ENCODE peak calls at places on chromosomes 3 and 15, in eight cellular contexts. Z, H, E, R, W, T, G and C are unnamed samples. For H3K4me1, the result is how much of the 10 kb centered on the place peaks cover.

GRCh38 chr3:98986073-98986472 is 84.6 kb upstream of the DCBLD2 start:
- DNase-seq in Z (no peak), H (no peak), E (peak), R (no peak), W (no peak), T (no peak), G (peak), C (no peak)

GRCh38 chr3:36812240-36812639 is 47.9 kb upstream of the DCLK3 start:
- DNase-seq in Z (no peak), H (no peak), E (no peak), R (no peak), W (no peak), T (no peak), G (no peak), C (no peak)

GRCh38 chr15:44468713-44469385 is 41.4 kb downstream of the CTDSPL2 start:
- DNase-seq in Z (no peak), H (peak), E (peak), R (no peak), W (no peak), T (no peak), G (no peak), C (no peak)

GRCh38 chr3:123632161-123632655 is 47.4 kb upstream of the HACD2 start:
- DNase-seq in Z (peak), H (no peak), E (peak), R (no peak), W (no peak), T (peak), G (no peak), C (no peak)

GRCh38 chr3:65831733-65832425 is 206.8 kb downstream of the MAGI1 start:
- DNase-seq in Z (no peak), H (peak), E (no peak), R (no peak), W (no peak), T (no peak), G (peak), C (no peak)

GRCh38 chr3:99128740-99129505 is 227.4 kb upstream of the DCBLD2 start:
- DNase-seq in Z (no peak), H (no peak), E (peak), R (no peak), W (no peak), T (no peak), G (no peak), C (no peak)

GRCh38 chr15:67180035-67180434 is 74.4 kb downstream of the AAGAB start:
- DNase-seq in Z (no peak), H (no peak), E (no peak), R (no peak), W (no peak), T (no peak), G (no peak), C (no peak)

GRCh38 chr3:111850481-111850880 is 8.6 kb upstream of the PHLDB2 start:
- DNase-seq in Z (no peak), H (no peak), E (peak), R (no peak), W (no peak), T (no peak), G (no peak), C (no peak)

GRCh38 chr15:59587085-59587826 is 24.3 kb upstream of the GCNT3 start:
- DNase-seq in Z (no peak), H (no peak), E (peak), R (no peak), W (no peak), T (no peak), G (no peak), C (no peak)

GRCh38 chr15:39582286-39582976 is 1.6 kb downstream of the THBS1 start:
- DNase-seq in Z (peak), H (no peak), E (no peak), R (no peak), W (no peak), T (peak), G (no peak), C (peak)

GRCh38 chr3:147113293-147114045 is 292.9 kb downstream of the ZIC4 start:
- DNase-seq in Z (no peak), H (no peak), E (no peak), R (no peak), W (no peak), T (no peak), G (no peak), C (no peak)

GRCh38 chr3:154850921-154851320 is 229.2 kb upstream of the MME start:
- DNase-seq in Z (no peak), H (no peak), E (no peak), R (no peak), W (no peak), T (no peak), G (no peak), C (no peak)

GRCh38 chr3:174439621-174440349 is 419.3 kb upstream of the NAALADL2 start:
- DNase-seq in Z (peak), H (no peak), E (peak), R (no peak), W (no peak), T (peak), G (peak), C (no peak)

GRCh38 chr3:195895900-195896360 is 12.4 kb downstream of the TNK2 start:
- DNase-seq in Z (peak), H (peak), E (peak), R (peak), W (peak), T (peak), G (no peak), C (no peak)

GRCh38 chr15:61049934-61050333 is 179.2 kb downstream of the RORA start:
- DNase-seq in Z (no peak), H (no peak), E (peak), R (no peak), W (no peak), T (no peak), G (peak), C (no peak)

GRCh38 chr3:142273501-142273900 is 48.1 kb upstream of the GK5 start:
- DNase-seq in Z (no peak), H (no peak), E (no peak), R (no peak), W (no peak), T (no peak), G (no peak), C (no peak)

GRCh38 chr3:170499562-170500156 is 81.0 kb downstream of the CLDN11 start:
- DNase-seq in Z (peak), H (peak), E (peak), R (no peak), W (no peak), T (no peak), G (peak), C (no peak)

GRCh38 chr3:8110966-8111798 is 390.4 kb upstream of the LMCD1 start:
- DNase-seq in Z (peak), H (peak), E (peak), R (peak), W (peak), T (no peak), G (peak), C (no peak)

GRCh38 chr3:47313341-47314055 is 30.8 kb downstream of the KLHL18 start:
- DNase-seq in Z (no peak), H (no peak), E (no peak), R (no peak), W (no peak), T (no peak), G (no peak), C (no peak)

GRCh38 chr3:73451276-73451973 is 173.3 kb downstream of the PDZRN3 start:
- DNase-seq in Z (no peak), H (no peak), E (no peak), R (no peak), W (no peak), T (no peak), G (no peak), C (no peak)

GRCh38 chr3:59608356-59608755 is 558.5 kb upstream of the CFAP20DC start:
- DNase-seq in Z (no peak), H (no peak), E (no peak), R (no peak), W (no peak), T (no peak), G (no peak), C (no peak)

GRCh38 chr3:53286727-53287412 is 31.0 kb upstream of the TKT start:
- DNase-seq in Z (no peak), H (no peak), E (no peak), R (no peak), W (no peak), T (no peak), G (no peak), C (no peak)

GRCh38 chr3:194637066-194637465 is 3.8 kb upstream of the TMEM44 start:
- DNase-seq in Z (no peak), H (no peak), E (no peak), R (no peak), W (no peak), T (no peak), G (no peak), C (no peak)

GRCh38 chr3:37787027-37787868 is 74.4 kb upstream of the CTDSPL start:
- DNase-seq in Z (no peak), H (no peak), E (no peak), R (no peak), W (no peak), T (no peak), G (no peak), C (no peak)

GRCh38 chr15:50979041-50979440 is 70.6 kb downstream of the AP4E1 start:
- DNase-seq in Z (no peak), H (no peak), E (no peak), R (no peak), W (no peak), T (no peak), G (no peak), C (no peak)

GRCh38 chr3:169699536-169700050 is 36.1 kb upstream of the MECOM start:
- DNase-seq in Z (peak), H (no peak), E (no peak), R (no peak), W (peak), T (peak), G (peak), C (peak)

GRCh38 chr3:7226393-7226792 is 365.5 kb downstream of the GRM7 start:
- DNase-seq in Z (no peak), H (no peak), E (no peak), R (no peak), W (no peak), T (no peak), G (no peak), C (no peak)

GRCh38 chr15:42619641-42620371 is 44.4 kb downstream of the STARD9 start:
- DNase-seq in Z (no peak), H (no peak), E (no peak), R (peak), W (no peak), T (no peak), G (no peak), C (no peak)

GRCh38 chr15:65791335-65792129 is 561 bp downstream of the DENND4A start:
- DNase-seq in Z (peak), H (no peak), E (peak), R (no peak), W (peak), T (peak), G (peak), C (peak)

GRCh38 chr3:170690133-170690981 is 104.5 kb upstream of the SLC7A14 start:
- DNase-seq in Z (peak), H (peak), E (peak), R (peak), W (peak), T (peak), G (peak), C (no peak)

GRCh38 chr3:1700650-1701049 is 398.0 kb upstream of the CNTN4 start:
- DNase-seq in Z (no peak), H (no peak), E (no peak), R (no peak), W (no peak), T (no peak), G (no peak), C (no peak)

GRCh38 chr15:60128000-60128376 is 123.9 kb downstream of the FOXB1 start:
- DNase-seq in Z (peak), H (no peak), E (no peak), R (no peak), W (no peak), T (peak), G (no peak), C (peak)

GRCh38 chr3:64717411-64717810 is 29.6 kb upstream of the ADAMTS9 start:
- DNase-seq in Z (no peak), H (no peak), E (no peak), R (no peak), W (no peak), T (no peak), G (no peak), C (no peak)

GRCh38 chr15:73318463-73319351 is 50.1 kb downstream of the HCN4 start:
- DNase-seq in Z (no peak), H (peak), E (no peak), R (peak), W (no peak), T (no peak), G (no peak), C (no peak)

GRCh38 chr3:71859128-71859519 is 74.2 kb upstream of the PROK2 start:
- DNase-seq in Z (no peak), H (peak), E (peak), R (no peak), W (no peak), T (no peak), G (peak), C (no peak)
- TF ChIP-seq CTCF in Z (no peak), H (peak), E (peak), R (peak), W (no peak), T (no peak), G (peak), C (peak)

GRCh38 chr3:129421236-129421883 is 7.1 kb downstream of the EFCAB12 start:
- DNase-seq in Z (no peak), H (no peak), E (no peak), R (no peak), W (no peak), T (no peak), G (no peak), C (no peak)
- H3K4me1 ChIP-seq in Z (under half), H (under half), E (under half), R (under half), W (under half), T (under half), G (half or more), C (under half)

DNA sequence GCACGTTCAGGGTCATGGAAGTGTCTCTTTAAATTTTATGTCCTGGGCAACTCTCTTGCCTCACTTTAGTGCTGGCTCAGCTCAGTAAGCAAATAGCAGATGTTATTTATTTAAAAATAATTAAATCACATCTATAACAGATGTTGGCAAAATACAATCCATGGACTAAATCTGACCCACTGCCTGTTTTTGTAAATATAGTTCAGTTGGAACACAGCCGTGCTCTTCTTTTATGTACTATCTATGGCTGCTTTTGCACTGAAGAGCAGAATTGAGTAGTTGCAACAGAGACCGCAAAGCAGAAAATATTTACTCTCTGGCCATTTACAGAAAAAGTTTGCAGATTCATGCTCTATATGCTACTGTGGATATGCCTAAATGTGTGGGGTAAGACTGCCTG is 79.2 kb downstream of the SAMMSON start:
- DNase-seq in Z (no peak), H (no peak), E (no peak), R (no peak), W (no peak), T (no peak), G (no peak), C (no peak)
- TF ChIP-seq EP300 in Z (no peak), H (no peak), E (no peak), R (no peak), W (no peak), T (no peak), G (no peak), C (no peak)

GRCh38 chr15:64162869-64163661 is at the start of gene PPIB:
- DNase-seq in Z (peak), H (peak), E (peak), R (peak), W (peak), T (peak), G (peak), C (peak)
- TF ChIP-seq CTCF in Z (no peak), H (peak), E (peak), R (peak), W (peak), T (no peak), G (peak), C (peak)

GRCh38 chr3:16907245-16907644 is 22.5 kb downstream of the PLCL2 start:
- DNase-seq in Z (no peak), H (no peak), E (no peak), R (no peak), W (no peak), T (no peak), G (no peak), C (no peak)
- H3K4me1 ChIP-seq in Z (under half), H (under half), E (under half), R (under half), W (under half), T (under half), G (under half), C (under half)

DNA sequence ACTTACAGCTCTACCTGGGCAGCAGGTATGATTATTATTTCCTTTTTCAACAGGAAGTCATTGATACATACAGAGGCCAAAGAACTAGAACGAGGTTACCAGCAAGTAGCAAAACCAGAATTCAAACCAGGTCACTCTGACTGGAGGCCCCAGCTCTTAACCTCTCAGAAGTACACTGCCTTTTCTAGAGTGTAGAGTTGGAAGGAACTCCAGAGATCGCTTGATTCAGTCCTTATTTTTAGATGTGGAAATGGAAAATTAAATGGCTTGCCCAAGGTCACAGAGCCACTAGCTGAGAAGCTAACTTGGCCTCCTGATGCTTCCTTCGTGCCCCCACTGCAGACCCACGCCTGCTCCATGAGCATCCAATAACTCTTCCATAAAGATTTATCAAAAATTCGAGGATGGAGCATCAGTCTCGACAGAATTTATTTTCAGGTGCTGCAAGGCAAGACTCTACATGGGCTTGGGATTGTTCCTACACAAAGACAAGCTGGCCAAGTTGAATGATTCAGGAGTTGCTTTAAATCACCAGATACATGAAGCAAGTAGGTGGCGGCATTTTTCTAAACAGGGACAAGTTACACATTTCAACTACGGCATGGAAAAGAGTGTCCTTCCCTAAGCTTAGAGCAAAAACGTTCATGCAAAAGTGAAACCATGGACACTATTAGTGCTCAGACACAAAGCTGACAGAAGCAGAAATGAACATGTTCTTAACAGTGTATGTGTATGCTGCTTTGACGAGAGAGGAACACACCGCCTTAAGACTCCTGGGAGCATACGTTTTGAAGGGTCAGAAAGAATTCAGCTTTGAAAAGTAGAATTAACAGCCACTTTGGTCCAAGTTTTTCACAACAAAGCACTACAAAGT is 235.7 kb downstream of the THRB start:
- DNase-seq in Z (no peak), H (no peak), E (no peak), R (no peak), W (no peak), T (no peak), G (no peak), C (no peak)
- TF ChIP-seq EP300 in Z (no peak), H (no peak), E (no peak), R (no peak), W (no peak), T (no peak), G (no peak), C (no peak)

DNA sequence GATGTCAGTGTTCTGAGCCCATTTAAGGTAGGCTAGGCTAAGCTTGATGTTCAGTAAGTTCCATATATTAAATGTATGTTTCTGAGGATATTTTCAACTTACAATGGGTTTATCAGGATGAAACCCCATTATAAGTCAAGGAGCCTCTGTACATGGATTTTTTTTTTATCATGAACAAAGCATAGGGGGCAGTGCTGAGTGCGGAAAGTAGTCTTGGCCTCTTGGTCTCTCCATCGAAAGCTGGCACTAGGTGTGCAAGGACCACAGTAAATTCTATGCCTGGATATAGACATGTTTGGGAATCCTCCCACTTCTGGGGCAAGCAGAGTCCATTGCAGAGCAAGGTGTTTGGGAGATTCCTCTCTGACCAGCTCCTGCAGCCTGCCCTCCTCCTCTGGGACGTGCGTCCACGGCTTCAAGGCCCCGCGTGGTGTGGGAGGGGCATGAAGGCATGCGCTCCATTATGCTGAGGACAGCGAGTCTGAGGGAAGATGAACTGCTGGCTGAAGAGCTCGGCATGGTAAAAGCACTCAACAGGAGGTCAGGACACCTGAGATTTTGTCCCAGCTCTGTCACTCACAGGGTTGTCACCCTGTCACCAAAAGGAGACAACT is 122.9 kb upstream of the LIPC start:
- DNase-seq in Z (no peak), H (no peak), E (no peak), R (no peak), W (no peak), T (no peak), G (no peak), C (no peak)
- TF ChIP-seq CTCF in Z (no peak), H (peak), E (no peak), R (peak), W (no peak), T (no peak), G (no peak), C (no peak)

GRCh38 chr3:172143060-172143451 is 103.7 kb downstream of the FNDC3B start:
- DNase-seq in Z (no peak), H (no peak), E (no peak), R (no peak), W (no peak), T (no peak), G (no peak), C (no peak)

GRCh38 chr3:172142074-172143059 is 103.0 kb downstream of the FNDC3B start:
- DNase-seq in Z (no peak), H (no peak), E (peak), R (no peak), W (no peak), T (no peak), G (no peak), C (no peak)

GRCh38 chr3:172145287-172145686 is 105.9 kb downstream of the FNDC3B start:
- DNase-seq in Z (no peak), H (no peak), E (no peak), R (no peak), W (no peak), T (no peak), G (no peak), C (no peak)

GRCh38 chr3:172146349-172146748 is 107.0 kb downstream of the FNDC3B start:
- DNase-seq in Z (no peak), H (no peak), E (no peak), R (no peak), W (no peak), T (no peak), G (no peak), C (no peak)

GRCh38 chr3:172143739-172144497 is 104.5 kb downstream of the FNDC3B start:
- DNase-seq in Z (no peak), H (no peak), E (no peak), R (no peak), W (no peak), T (no peak), G (no peak), C (no peak)
- H3K4me1 ChIP-seq in Z (under half), H (under half), E (half or more), R (under half), W (half or more), T (under half), G (half or more), C (half or more)